ENCODE peak calls at places on chromosome 3, in five cellular contexts. I is PC-9, R is PC-3, V is GM23338, Y is HCT116. P is an unnamed sample.

GRCh38 chr3:191363221-191363620 is 32.9 kb upstream of the UTS2B start:
- DNase-seq in I (no peak), R (peak; percentile 29), V (no peak), Y (no peak), P (no peak)

GRCh38 chr3:182729903-182730674 is 63.2 kb upstream of the ATP11B start:
- DNase-seq in I (no peak), R (no peak), V (no peak), Y (no peak), P (no peak)

GRCh38 chr3:67292356-67293225 is 294.5 kb downstream of the KBTBD8 start:
- DNase-seq in I (no peak), R (peak; percentile 42), V (no peak), Y (no peak), P (no peak)

GRCh38 chr3:36959821-36960220 is 15.0 kb upstream of the TRANK1 start:
- DNase-seq in I (no peak), R (peak; percentile 89), V (no peak), Y (no peak), P (no peak)

GRCh38 chr3:116155830-116156229 is 289.5 kb downstream of the LSAMP start:
- DNase-seq in I (no peak), R (no peak), V (no peak), Y (no peak), P (no peak)

GRCh38 chr3:182829761-182830405 is 36.6 kb downstream of the ATP11B start:
- DNase-seq in I (no peak), R (peak; percentile 69), V (no peak), Y (peak; percentile 27), P (no peak)

GRCh38 chr3:152778001-152778400 is 56.9 kb upstream of the P2RY1 start:
- DNase-seq in I (no peak), R (no peak), V (no peak), Y (no peak), P (no peak)

GRCh38 chr3:16836505-16837237 is 48.1 kb upstream of the PLCL2 start:
- DNase-seq in I (no peak), R (no peak), V (no peak), Y (no peak), P (no peak)

GRCh38 chr3:135706758-135707375 is 258.7 kb upstream of the PPP2R3A start:
- DNase-seq in I (no peak), R (no peak), V (no peak), Y (no peak), P (no peak)

GRCh38 chr3:154310840-154311239 is 13.4 kb downstream of the DHX36 start:
- DNase-seq in I (no peak), R (no peak), V (no peak), Y (no peak), P (no peak)

GRCh38 chr3:192772495-192772894 is 45.2 kb upstream of the FGF12 start:
- DNase-seq in I (peak; percentile 43), R (peak; percentile 70), V (peak; percentile 77), Y (peak; percentile 12), P (no peak)

GRCh38 chr3:132522353-132522752 is 74.7 kb upstream of the ACKR4 start:
- DNase-seq in I (no peak), R (no peak), V (no peak), Y (no peak), P (no peak)

GRCh38 chr3:14126017-14126902 is 1.4 kb downstream of the TMEM43 start:
- DNase-seq in I (no peak), R (no peak), V (no peak), Y (no peak), P (no peak)

GRCh38 chr3:133038731-133039398 is 674 bp downstream of the TMEM108 start:
- DNase-seq in I (no peak), R (no peak), V (peak; percentile 76), Y (no peak), P (peak; percentile 65)

GRCh38 chr3:177905895-177906511 is 630.2 kb upstream of the KCNMB2 start:
- DNase-seq in I (peak; percentile 67), R (peak; percentile 45), V (peak; percentile 27), Y (no peak), P (no peak)

GRCh38 chr3:41330465-41330864 is 131.2 kb downstream of the CTNNB1 start:
- DNase-seq in I (no peak), R (peak; percentile 14), V (peak; percentile 7), Y (no peak), P (no peak)

GRCh38 chr3:60772584-60772983 is 478.7 kb downstream of the FHIT start:
- DNase-seq in I (no peak), R (no peak), V (peak; percentile 86), Y (no peak), P (no peak)

GRCh38 chr3:62538706-62539356 is 165.5 kb upstream of the FEZF2 start:
- DNase-seq in I (no peak), R (no peak), V (peak; percentile 75), Y (no peak), P (no peak)

GRCh38 chr3:25782636-25782937 is 656 bp downstream of the NGLY1 start:
- DNase-seq in I (no peak), R (no peak), V (no peak), Y (no peak), P (no peak)
- H3K27ac ChIP-seq in I (no peak overlapping the region), R (peak overlapping the region; percentile 40), V (no peak overlapping the region), Y (peak overlapping the region; percentile 57), P (peak overlapping the region; percentile 81)

DNA sequence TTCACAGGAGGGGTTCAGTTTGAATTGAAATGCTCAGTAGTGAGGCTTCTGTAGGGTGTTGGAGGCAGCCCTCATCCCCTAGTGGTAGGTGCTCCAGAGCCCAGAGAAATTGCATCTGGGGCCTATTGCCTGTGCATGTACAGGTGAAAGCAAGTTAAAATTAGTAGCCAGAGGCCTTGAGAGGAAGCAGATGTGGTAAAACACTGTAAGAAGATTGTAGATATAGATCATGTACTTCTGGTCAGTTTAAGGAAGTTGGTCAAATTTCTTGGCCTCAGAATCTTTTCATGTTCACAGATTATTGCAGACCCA is 34.6 kb downstream of the IGSF10 start:
- DNase-seq in I (no peak), R (no peak), V (no peak), Y (peak; percentile 15), P (no peak)
- TF ChIP-seq CTCF in I (peak; percentile 33), R (peak; percentile 50), V (no peak), Y (peak; percentile 35), P (no peak)

DNA sequence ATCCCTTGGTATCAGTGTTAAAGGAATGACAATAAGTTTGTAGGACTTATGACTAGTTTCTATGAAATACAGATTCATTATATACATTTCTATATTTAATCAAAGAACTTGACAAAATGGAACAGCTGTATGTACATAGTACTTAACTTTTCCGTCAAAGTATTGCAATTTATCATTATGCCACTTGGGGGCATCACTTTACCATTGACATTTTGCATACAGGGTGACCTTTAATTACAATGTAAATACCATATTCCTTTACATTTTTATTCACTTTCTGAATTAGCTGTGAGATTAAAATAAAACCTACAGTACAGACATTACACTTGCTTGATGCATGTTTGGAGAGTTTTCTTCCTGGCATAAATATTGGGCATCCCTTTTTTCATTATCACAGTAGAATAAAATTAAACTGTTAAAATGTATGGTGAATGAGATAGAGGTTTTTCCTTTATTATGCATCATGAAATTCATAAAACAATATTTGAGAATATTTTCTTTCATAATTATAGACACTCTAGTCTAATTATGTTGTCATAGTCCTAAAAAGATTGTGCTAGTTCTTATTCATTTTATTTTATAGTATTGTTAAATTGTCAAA is 6.9 kb downstream of the NEK11 start:
- DNase-seq in I (peak; percentile 51), R (peak; percentile 79), V (peak; percentile 61), Y (peak; percentile 41), P (no peak)
- H3K4me3 ChIP-seq in I (no peak overlapping the region), R (no peak overlapping the region), V (no peak overlapping the region), Y (no peak overlapping the region), P (no peak overlapping the region)

GRCh38 chr3:126962756-126963155 is 20.2 kb upstream of the PLXNA1 start:
- DNase-seq in I (no peak), R (no peak), V (no peak), Y (no peak), P (no peak)

GRCh38 chr3:126960604-126960995 is 22.3 kb upstream of the PLXNA1 start:
- DNase-seq in I (no peak), R (no peak), V (no peak), Y (no peak), P (peak; percentile 57)

GRCh38 chr3:126961191-126961790 is 21.6 kb upstream of the PLXNA1 start:
- DNase-seq in I (peak; percentile 41), R (peak; percentile 75), V (no peak), Y (no peak), P (peak; percentile 42)

GRCh38 chr3:126963261-126964190 is 19.4 kb upstream of the PLXNA1 start:
- DNase-seq in I (peak; percentile 18), R (no peak), V (no peak), Y (no peak), P (no peak)

GRCh38 chr3:126961791-126962461 is 21.0 kb upstream of the PLXNA1 start:
- DNase-seq in I (no peak), R (no peak), V (no peak), Y (no peak), P (no peak)
- H3K27ac ChIP-seq in I (no peak overlapping the region), R (peak overlapping the region; percentile 52), V (no peak overlapping the region), Y (no peak overlapping the region), P (no peak overlapping the region)

GRCh38 chr3:82496890-82497560 is 735.6 kb upstream of the GBE1 start:
- DNase-seq in I (no peak), R (peak; percentile 58), V (peak; percentile 72), Y (peak; percentile 12), P (no peak)
- TF ChIP-seq CTCF in I (peak; percentile 35), R (peak; percentile 85), V (peak; percentile 89), Y (peak; percentile 68), P (no peak)

DNA sequence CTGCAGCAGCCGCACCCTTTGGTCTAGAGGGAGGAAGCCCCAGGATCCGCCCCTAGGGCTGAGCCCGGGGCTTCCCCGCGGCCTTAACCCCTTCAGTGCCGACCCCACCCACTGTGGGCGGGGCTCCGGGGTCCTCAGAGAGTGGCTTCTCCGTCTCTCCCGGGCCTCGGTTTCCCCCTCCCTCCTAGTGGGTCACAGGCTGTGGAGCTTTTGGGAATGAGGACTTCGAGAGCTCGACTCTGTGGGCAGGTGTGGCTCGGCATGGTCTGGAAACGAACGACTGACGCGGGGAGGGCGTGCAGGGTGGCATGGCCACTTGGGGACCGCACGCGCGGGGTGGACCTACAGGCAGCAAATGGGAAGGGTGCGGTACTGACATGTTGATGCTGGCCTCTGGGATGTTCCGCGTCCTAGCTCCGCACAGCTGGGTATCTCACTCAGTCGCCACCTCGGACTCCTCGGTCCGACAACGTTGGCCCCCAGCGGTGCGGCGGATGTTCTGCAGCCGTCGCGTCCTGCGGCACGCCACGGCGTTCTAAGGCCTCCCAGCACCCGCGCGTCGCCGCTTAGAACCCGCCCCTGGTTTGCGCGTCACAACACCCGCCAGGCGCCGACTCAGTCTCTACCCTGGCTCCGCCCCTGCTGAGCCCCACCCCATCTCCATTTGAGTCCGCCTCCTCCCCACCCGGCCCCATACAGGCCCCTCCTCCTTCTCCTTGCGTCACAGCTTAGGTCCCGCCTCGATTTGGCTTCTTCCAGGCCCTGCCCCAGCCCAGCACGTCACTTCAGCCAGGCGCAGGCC is at the start of the genes HYAL3 and NAA80:
- DNase-seq in I (peak; percentile 94), R (peak; percentile 99), V (peak; percentile 99), Y (peak; percentile 99), P (peak; percentile 100)
- H3K4me3 ChIP-seq in I (peak within 1 kb of the TSS; percentile 95), R (peak within 1 kb of the TSS; percentile 94), V (peak within 1 kb of the TSS; percentile 97), Y (peak within 1 kb of the TSS; percentile 92), P (peak within 1 kb of the TSS; percentile 76)